ENCODE peak calls at places on chromosomes 3 and 15, in six cellular contexts. T, U, G, K, F and I are unnamed samples.

GRCh38 chr3:54691230-54691900 is 236.5 kb downstream of the LRTM1 start:
- DNase-seq in T (no peak), U (peak), G (no peak), K (no peak), F (no peak), I (no peak)

GRCh38 chr15:31867536-31868442 is 162.5 kb upstream of the CHRNA7 start:
- DNase-seq in T (peak), U (peak), G (peak), K (peak), F (peak), I (peak)

GRCh38 chr3:179713643-179714090 is 60.8 kb downstream of the USP13 start:
- DNase-seq in T (no peak), U (no peak), G (no peak), K (no peak), F (no peak), I (peak)

GRCh38 chr15:63560741-63561448 is 36.3 kb upstream of the FBXL22 start:
- DNase-seq in T (no peak), U (no peak), G (no peak), K (no peak), F (no peak), I (no peak)

GRCh38 chr15:100689500-100689899 is 87.1 kb downstream of the ASB7 start:
- DNase-seq in T (no peak), U (no peak), G (no peak), K (no peak), F (no peak), I (no peak)

GRCh38 chr3:174639970-174640369 is 219.2 kb upstream of the NAALADL2 start:
- DNase-seq in T (no peak), U (no peak), G (no peak), K (no peak), F (no peak), I (no peak)

GRCh38 chr3:169227911-169228310 is 435.6 kb downstream of the MECOM start:
- DNase-seq in T (no peak), U (no peak), G (peak), K (no peak), F (peak), I (no peak)

GRCh38 chr15:58463815-58464697 is 32.3 kb downstream of the LIPC start:
- DNase-seq in T (no peak), U (no peak), G (no peak), K (no peak), F (no peak), I (no peak)

GRCh38 chr3:35739181-35739809 is 100.0 kb downstream of the ARPP21 start:
- DNase-seq in T (no peak), U (no peak), G (no peak), K (no peak), F (no peak), I (no peak)

GRCh38 chr15:66723826-66724731 is 22.0 kb downstream of the SMAD6 start:
- DNase-seq in T (no peak), U (no peak), G (no peak), K (no peak), F (no peak), I (no peak)

GRCh38 chr15:66862111-66862815 is 160.2 kb downstream of the SMAD6 start:
- DNase-seq in T (no peak), U (peak), G (no peak), K (peak), F (peak), I (no peak)

GRCh38 chr15:34754674-34755418 is at the start of gene GJD2:
- DNase-seq in T (no peak), U (no peak), G (no peak), K (no peak), F (no peak), I (no peak)

GRCh38 chr15:71634820-71635219 is 175.5 kb upstream of the NR2E3 start:
- DNase-seq in T (no peak), U (peak), G (no peak), K (no peak), F (no peak), I (no peak)

GRCh38 chr3:135106445-135106844 is 311.4 kb downstream of the EPHB1 start:
- DNase-seq in T (no peak), U (peak), G (peak), K (no peak), F (peak), I (peak)

GRCh38 chr15:70258369-70259029 is 160.8 kb upstream of the TLE3 start:
- DNase-seq in T (peak), U (no peak), G (peak), K (no peak), F (peak), I (no peak)

GRCh38 chr15:60614862-60615771 is 136.2 kb upstream of the ICE2 start:
- DNase-seq in T (no peak), U (no peak), G (no peak), K (no peak), F (no peak), I (peak)

GRCh38 chr15:56150204-56150603 is 93.5 kb downstream of the RFX7 start:
- DNase-seq in T (no peak), U (no peak), G (no peak), K (no peak), F (no peak), I (no peak)

GRCh38 chr3:160279657-160280056 is 54.4 kb downstream of the C3orf80 start:
- DNase-seq in T (no peak), U (no peak), G (no peak), K (no peak), F (no peak), I (no peak)

GRCh38 chr3:52056968-52057805 is 816 bp upstream of the DUSP7 start:
- DNase-seq in T (peak), U (peak), G (peak), K (peak), F (peak), I (peak)
- H3K4me3 ChIP-seq in T (peak), U (peak), G (peak), K (peak), F (peak), I (peak)

DNA sequence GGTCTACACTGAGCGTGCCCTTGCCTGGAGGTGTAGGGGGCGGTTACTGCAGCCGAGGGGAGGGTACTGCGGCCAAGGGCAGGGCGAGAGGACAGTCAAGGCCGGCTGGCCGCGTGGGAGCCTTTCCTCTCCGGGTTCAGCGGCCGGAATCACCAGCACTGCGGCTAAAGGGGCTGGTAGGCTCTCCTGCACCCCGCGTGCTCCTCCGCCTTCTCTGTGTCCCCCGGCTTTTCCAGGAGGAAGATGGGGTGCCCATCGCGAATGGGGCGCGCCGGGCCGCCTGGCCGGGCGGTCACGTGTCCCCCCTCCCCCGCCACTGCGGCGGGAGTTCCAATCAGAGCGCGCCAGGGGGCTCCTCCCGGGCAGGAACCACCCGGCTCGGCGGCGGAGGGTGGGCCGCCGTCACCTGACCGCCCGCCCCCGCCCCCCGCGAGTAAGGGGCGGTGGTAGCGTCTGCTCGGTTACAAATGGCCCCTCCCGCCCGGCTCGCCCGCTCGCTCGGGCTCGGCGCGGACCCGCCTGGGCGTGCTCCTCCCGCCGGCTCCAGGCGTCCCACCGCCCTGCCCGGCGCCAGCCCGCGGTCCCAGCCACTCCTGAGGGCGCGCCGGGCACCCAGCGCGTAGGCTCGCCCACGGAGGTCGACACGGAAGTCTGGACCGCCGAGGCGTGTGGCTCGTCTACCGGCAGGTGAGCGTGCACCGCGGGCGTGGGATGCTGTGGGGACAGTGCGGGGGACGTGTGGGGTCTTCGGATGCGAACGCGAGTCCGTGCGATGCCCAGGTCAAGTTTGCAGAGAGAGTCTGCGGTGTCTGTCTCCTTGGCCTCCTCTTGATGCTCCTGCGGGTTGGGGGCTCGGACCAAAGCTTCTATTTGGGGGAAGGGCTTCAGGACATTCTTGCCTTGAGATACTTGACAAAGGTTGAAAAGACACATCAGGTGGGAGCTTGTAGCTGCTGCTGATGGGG is 242.6 kb upstream of the TOPAZ1 start:
- DNase-seq in T (peak), U (peak), G (no peak), K (no peak), F (no peak), I (no peak)
- TF ChIP-seq CTCF in T (no peak), U (no peak), G (no peak), K (no peak), F (no peak), I (no peak)

GRCh38 chr3:43921056-43921455 is 230.3 kb downstream of the ABHD5 start:
- DNase-seq in T (no peak), U (peak), G (no peak), K (no peak), F (no peak), I (no peak)

GRCh38 chr3:43922374-43922773 is 231.6 kb downstream of the ABHD5 start:
- DNase-seq in T (no peak), U (no peak), G (no peak), K (no peak), F (no peak), I (no peak)

GRCh38 chr3:43923101-43923979 is 232.6 kb downstream of the ABHD5 start:
- DNase-seq in T (no peak), U (no peak), G (no peak), K (no peak), F (no peak), I (no peak)

DNA sequence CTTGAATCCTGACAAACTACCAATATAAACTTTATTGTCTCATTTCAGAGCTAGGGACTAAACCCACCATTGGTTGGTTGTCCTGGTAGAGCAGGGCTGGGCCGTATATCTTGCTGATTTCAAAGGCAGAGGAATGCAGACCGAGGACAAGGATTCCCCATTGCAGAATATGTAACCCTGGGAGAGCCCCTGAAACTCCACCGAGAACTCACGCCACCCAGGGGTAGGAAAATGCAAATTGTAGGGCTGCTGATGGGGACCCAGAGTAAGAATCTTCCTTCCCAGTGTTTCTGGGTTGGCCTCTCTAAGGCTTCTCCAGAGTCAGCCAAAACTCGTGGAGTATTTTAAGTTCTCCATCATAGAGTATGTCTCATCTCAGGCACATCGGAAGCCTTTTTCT is 235.3 kb downstream of the ABHD5 start:
- DNase-seq in T (no peak), U (no peak), G (no peak), K (no peak), F (no peak), I (no peak)
- H3K4me3 ChIP-seq in T (no peak), U (no peak), G (no peak), K (no peak), F (no peak), I (no peak)

DNA sequence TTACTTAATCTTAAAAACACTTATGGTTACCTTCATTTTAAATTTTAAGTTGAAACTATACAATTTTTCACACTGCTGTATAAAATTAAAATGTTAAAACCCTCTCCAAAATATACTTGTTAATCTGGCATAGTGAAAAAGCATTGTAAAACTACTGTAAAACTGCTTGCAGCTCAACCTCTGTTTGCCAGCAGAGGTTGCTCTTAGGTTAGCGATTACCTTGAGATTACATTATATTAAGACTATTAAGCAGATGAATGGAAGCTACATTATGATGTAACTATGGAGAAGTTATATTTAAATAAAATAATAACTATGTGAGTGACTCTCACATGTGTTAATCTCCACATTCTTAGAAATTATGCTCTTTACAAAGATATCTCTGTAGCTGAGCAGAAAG is 143.6 kb upstream of the SLITRK3 start:
- DNase-seq in T (no peak), U (peak), G (no peak), K (no peak), F (no peak), I (peak)
- TF ChIP-seq CTCF in T (no peak), U (peak), G (no peak), K (no peak), F (no peak), I (peak)

DNA sequence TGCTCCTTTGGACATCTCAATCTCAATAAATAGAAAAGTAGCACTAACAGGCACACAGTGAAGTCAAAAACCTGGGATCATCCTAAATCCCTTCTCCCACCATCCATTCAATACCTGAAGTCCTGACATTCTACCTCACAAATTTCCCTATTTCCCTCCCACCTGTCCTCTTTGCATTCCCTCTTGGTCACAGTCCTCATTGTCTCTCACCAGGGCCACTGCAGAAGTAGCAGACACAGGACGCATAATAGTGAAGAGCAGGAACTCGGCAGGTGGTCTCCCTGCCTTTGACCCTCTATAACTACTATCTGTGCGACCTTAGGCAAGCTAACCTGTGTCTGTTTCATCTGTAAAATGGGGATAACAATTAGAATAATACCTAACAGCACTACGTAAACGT is 2.3 kb downstream of the THOC7 start:
- DNase-seq in T (no peak), U (no peak), G (no peak), K (no peak), F (no peak), I (no peak)
- H3K4me3 ChIP-seq in T (no peak), U (no peak), G (no peak), K (no peak), F (no peak), I (no peak)

GRCh38 chr3:52722491-52722890 is 16.6 kb downstream of the SPCS1 start:
- DNase-seq in T (no peak), U (no peak), G (no peak), K (no peak), F (peak), I (no peak)
- TF ChIP-seq CTCF in T (no peak), U (no peak), G (no peak), K (no peak), F (no peak), I (no peak)

DNA sequence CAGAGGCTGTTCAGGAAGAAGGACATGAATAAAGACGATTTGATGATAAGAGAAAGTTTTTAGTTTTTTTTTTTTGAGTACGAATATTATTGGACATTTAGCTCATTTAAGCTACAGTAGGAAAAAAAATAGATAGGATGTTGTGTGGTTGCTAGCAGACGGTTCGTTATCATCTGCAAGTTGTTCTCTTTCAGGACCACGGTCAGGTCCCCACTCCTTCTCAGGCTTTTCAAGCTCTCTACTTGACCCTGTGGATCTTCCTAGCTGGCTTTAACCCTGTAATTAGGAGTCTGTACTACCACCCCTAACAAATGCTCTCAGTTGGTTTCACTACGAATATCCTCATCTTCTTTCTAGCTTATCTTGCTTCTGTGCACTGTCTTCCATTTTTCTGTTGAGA is 1.1 kb downstream of the KCNH8 start:
- DNase-seq in T (no peak), U (peak), G (peak), K (no peak), F (peak), I (no peak)
- H3K4me3 ChIP-seq in T (no peak), U (no peak), G (no peak), K (no peak), F (no peak), I (no peak)

DNA sequence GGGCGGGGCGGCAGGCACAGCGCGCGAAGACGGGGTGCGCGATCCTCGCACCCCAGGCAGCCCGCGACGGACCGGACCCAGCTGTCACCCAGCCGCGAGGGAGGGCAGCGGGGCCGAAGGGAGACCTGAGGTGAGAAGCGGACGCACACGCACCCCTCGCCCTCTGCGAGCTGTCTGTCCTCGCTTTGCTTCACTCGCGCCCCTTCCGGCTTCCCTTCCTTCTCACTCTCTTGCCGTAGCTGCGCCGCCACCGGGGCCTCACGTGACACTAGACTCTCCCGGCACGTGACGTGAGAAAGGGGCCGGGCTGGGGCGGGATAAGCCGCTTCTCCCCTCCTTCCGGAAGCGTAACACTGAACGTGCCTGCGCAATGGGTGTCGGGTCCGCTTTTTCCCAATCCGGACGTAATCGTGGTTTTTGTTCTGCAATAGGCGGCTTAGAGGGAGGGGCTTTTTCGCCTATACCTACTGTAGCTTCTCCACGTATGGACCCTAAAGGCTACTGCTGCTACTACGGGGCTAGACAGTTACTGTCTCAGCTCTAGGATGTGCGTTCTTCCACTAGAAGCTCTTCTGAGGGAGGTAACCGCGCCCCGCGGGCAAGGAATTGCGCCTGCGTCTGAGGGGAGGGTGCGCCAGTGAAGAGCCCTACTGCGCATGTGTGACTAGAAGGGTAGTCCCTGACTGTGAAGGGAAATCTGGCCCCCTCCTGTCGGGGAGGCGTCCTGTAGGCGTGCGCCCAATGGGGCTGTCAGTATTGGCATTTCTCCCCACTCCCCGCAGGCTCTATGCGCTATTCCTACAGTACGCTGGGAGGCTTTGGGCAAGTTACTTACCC is at the start of the genes ATG3 and SLC35A5:
- DNase-seq in T (peak), U (peak), G (peak), K (peak), F (peak), I (peak)
- TF ChIP-seq CTCF in T (peak), U (no peak), G (no peak), K (no peak), F (no peak), I (no peak)

GRCh38 chr3:46947981-46948791 is 28.4 kb downstream of the CCDC12 start:
- DNase-seq in T (peak), U (no peak), G (peak), K (peak), F (peak), I (peak)
- H3K4me3 ChIP-seq in T (peak), U (no peak), G (no peak), K (no peak), F (no peak), I (no peak)

GRCh38 chr3:62653806-62654205 is 221.4 kb downstream of the CADPS start:
- DNase-seq in T (no peak), U (no peak), G (no peak), K (no peak), F (no peak), I (no peak)

GRCh38 chr3:62662680-62663079 is 212.5 kb downstream of the CADPS start:
- DNase-seq in T (no peak), U (no peak), G (no peak), K (no peak), F (no peak), I (no peak)

GRCh38 chr3:62655319-62656063 is 219.7 kb downstream of the CADPS start:
- DNase-seq in T (no peak), U (no peak), G (no peak), K (no peak), F (no peak), I (no peak)

DNA sequence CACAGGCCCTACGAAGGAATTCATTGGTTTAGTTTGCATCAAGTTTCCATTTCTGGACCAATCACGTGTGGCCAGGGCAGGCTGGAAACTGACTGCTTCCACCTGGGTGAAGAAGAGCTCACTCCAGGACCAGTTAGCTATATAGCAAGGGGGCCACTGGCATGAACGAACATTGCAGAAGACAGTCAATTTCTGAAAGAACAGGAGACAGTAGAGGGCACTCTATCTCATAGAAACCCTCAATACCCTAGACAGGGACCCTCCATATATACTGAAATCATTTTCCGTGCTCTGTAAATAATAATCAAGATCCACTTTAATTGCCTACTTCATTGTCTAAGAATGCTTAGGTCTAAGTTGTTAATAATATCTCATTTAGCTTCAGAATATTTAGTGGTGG is 215.6 kb downstream of the CADPS start:
- DNase-seq in T (no peak), U (peak), G (no peak), K (no peak), F (peak), I (no peak)
- TF ChIP-seq CTCF in T (no peak), U (peak), G (no peak), K (no peak), F (no peak), I (peak)